ENCODE peak calls at places on chromosomes 11 and 22, in ten cellular contexts. E is stromal cell of bone marrow; L is mucosa of descending colon; T is tibial nerve; I is CD8-positive, alpha-beta memory T cell; J is CD4-positive, alpha-beta T cell; Y is activated T-cell treated with anti-CD3 and anti-CD28 coated beads for 1 hour; M is stimulated activated CD4-positive, alpha-beta T cell treated with anti-CD3 and anti-CD28 coated beads, Interleukin-12 subunit alpha, Interleukin-12 subunit beta, amount 100 ng/mL, for 4 hours; N is stimulated activated CD8-positive, alpha-beta memory T cell treated with anti-CD3 and anti-CD28 coated beads, Interleukin-12 subunit alpha, Interleukin-12 subunit beta, amount 100 ng/mL, for 1 hour; C is renal cortical epithelial cell. V is an unnamed sample.

GRCh38 chr11:1335811-1336761 is 26.7 kb upstream of the TOLLIP start:
- DNase-seq in E (peak), N (peak), C (peak), L (peak), T (peak), J (peak), Y (peak), M (peak), I (peak), V (peak)

GRCh38 chr11:62922189-62922589 is 1.0 kb upstream of the CHRM1 start:
- DNase-seq in L (no peak), C (no peak), I (no peak), Y (no peak), E (no peak), N (no peak), J (no peak), T (no peak), M (no peak), V (no peak)

GRCh38 chr11:57896641-57897145 is 127.0 kb upstream of the OR9Q1 start:
- DNase-seq in J (no peak), M (no peak), T (no peak), Y (no peak), I (no peak), C (peak), E (no peak), N (no peak), L (no peak), V (no peak)

GRCh38 chr11:78045851-78046485 is 17.7 kb upstream of the THRSP start:
- DNase-seq in N (peak), J (peak), M (peak), I (peak), T (peak), C (no peak), Y (peak), E (peak), L (peak), V (peak)

GRCh38 chr11:78420255-78420764 is 2.7 kb upstream of the GAB2 start:
- DNase-seq in N (peak), I (peak), Y (peak), E (peak), J (peak), T (peak), C (peak), M (peak), L (peak), V (peak)

GRCh38 chr22:25098445-25099081 is 101.1 kb upstream of the CRYBB3 start:
- DNase-seq in I (no peak), J (no peak), Y (no peak), M (no peak), C (no peak), L (no peak), N (no peak), T (no peak), E (no peak), V (no peak)

GRCh38 chr11:130582994-130583393 is 134.5 kb downstream of the ADAMTS15 start:
- DNase-seq in C (peak), Y (no peak), N (no peak), M (no peak), T (no peak), I (no peak), J (no peak), E (no peak), L (no peak), V (no peak)

GRCh38 chr11:121478895-121479281 is 26.1 kb upstream of the SORL1-AS1 start:
- DNase-seq in M (no peak), N (no peak), L (no peak), T (no peak), C (no peak), J (no peak), Y (no peak), E (no peak), I (no peak), V (no peak)

GRCh38 chr11:64000026-64000739 is 13.9 kb downstream of the OTUB1 start:
- DNase-seq in T (peak), E (peak), I (peak), M (peak), J (peak), C (no peak), N (peak), L (peak), Y (peak), V (peak)

GRCh38 chr11:43504316-43504950 is 145.7 kb downstream of the TTC17 start:
- DNase-seq in E (no peak), M (no peak), C (peak), T (no peak), J (no peak), I (no peak), N (no peak), L (no peak), Y (no peak), V (no peak)

GRCh38 chr11:12270817-12271216 is 106.6 kb upstream of the PARVA start:
- DNase-seq in N (no peak), M (no peak), T (no peak), E (no peak), C (no peak), L (no peak), Y (no peak), I (no peak), J (no peak), V (no peak)

GRCh38 chr11:67668191-67668551 is 6.3 kb downstream of the ALDH3B2 start:
- DNase-seq in C (no peak), E (no peak), N (no peak), M (no peak), I (no peak), T (no peak), J (no peak), L (no peak), Y (no peak), V (peak)

GRCh38 chr11:121328213-121328966 is 35.8 kb downstream of the SC5D start:
- DNase-seq in T (no peak), I (no peak), J (peak), C (no peak), E (no peak), M (peak), Y (no peak), L (no peak), N (peak), V (no peak)

GRCh38 chr11:84691830-84692229 is 935.3 kb downstream of the DLG2 start:
- DNase-seq in I (no peak), C (peak), N (no peak), Y (no peak), E (no peak), J (no peak), L (no peak), M (no peak), T (no peak), V (no peak)

GRCh38 chr22:22355233-22355834 is 110.7 kb downstream of the VPREB1 start:
- DNase-seq in E (no peak), M (no peak), T (no peak), J (no peak), L (no peak), N (no peak), C (no peak), Y (no peak), I (no peak), V (no peak)

GRCh38 chr11:16346975-16347374 is 9.4 kb downstream of the SOX6 start:
- DNase-seq in M (no peak), E (no peak), I (no peak), C (peak), J (no peak), T (no peak), N (no peak), Y (no peak), L (no peak), V (no peak)

GRCh38 chr11:122439911-122440782 is 215.4 kb upstream of the UBASH3B start:
- DNase-seq in T (no peak), M (no peak), L (no peak), N (no peak), E (peak), I (no peak), Y (no peak), J (no peak), C (peak), V (no peak)

GRCh38 chr11:90204832-90205646 is 17.8 kb downstream of the CHORDC1 start:
- DNase-seq in T (no peak), M (no peak), C (peak), L (no peak), E (peak), J (no peak), I (no peak), Y (no peak), N (no peak), V (no peak)

GRCh38 chr11:68772936-68773335 is 21.6 kb upstream of the TESMIN start:
- DNase-seq in T (no peak), L (no peak), J (no peak), M (no peak), Y (no peak), C (no peak), E (no peak), N (no peak), I (peak), V (no peak)

GRCh38 chr22:46417769-46418168 is 82.3 kb downstream of the TRMU start:
- DNase-seq in C (no peak), J (no peak), E (no peak), L (no peak), N (no peak), Y (no peak), M (no peak), T (no peak), I (no peak), V (no peak)

GRCh38 chr11:63919267-63920125 is 2.5 kb upstream of the RCOR2 start:
- DNase-seq in Y (no peak), T (no peak), L (peak), M (no peak), E (no peak), C (no peak), J (no peak), N (no peak), I (no peak), V (peak)

GRCh38 chr11:68206211-68206610 is 6.9 kb downstream of the KMT5B start:
- DNase-seq in T (no peak), L (no peak), C (peak), E (peak), J (no peak), Y (no peak), I (no peak), M (no peak), N (no peak), V (no peak)

GRCh38 chr11:28400236-28401100 is 292.3 kb downstream of the METTL15 start:
- DNase-seq in T (no peak), J (no peak), E (no peak), M (no peak), Y (no peak), I (no peak), C (peak), N (no peak), L (no peak), V (no peak)

GRCh38 chr11:22807855-22808558 is 21.6 kb downstream of the SVIP start:
- DNase-seq in N (no peak), L (no peak), J (no peak), E (no peak), T (no peak), Y (no peak), I (no peak), C (no peak), M (no peak), V (no peak)

GRCh38 chr11:69636512-69636866 is 4.5 kb upstream of the CCND1 start:
- DNase-seq in C (peak), M (no peak), I (peak), L (peak), Y (no peak), J (no peak), T (no peak), E (peak), N (no peak), V (peak)

GRCh38 chr11:94058630-94059029 is 37.5 kb downstream of the HEPHL1 start:
- DNase-seq in J (no peak), T (no peak), E (no peak), N (no peak), M (no peak), Y (no peak), C (no peak), I (no peak), L (no peak), V (no peak)

GRCh38 chr11:72354356-72355115 is 79.8 kb downstream of the CLPB start:
- DNase-seq in C (peak), E (no peak), I (no peak), M (no peak), T (no peak), J (no peak), L (no peak), Y (no peak), N (no peak), V (no peak)

GRCh38 chr11:126339866-126340434 is 15.5 kb upstream of the ST3GAL4 start:
- DNase-seq in J (no peak), L (peak), I (no peak), C (peak), N (no peak), M (no peak), Y (no peak), E (no peak), T (peak), V (peak)

GRCh38 chr22:23836692-23837495 is 1.9 kb downstream of the DERL3 start:
- DNase-seq in M (no peak), I (no peak), C (no peak), N (no peak), L (peak), T (no peak), Y (no peak), J (no peak), E (no peak), V (no peak)

GRCh38 chr11:96342971-96343711 is at the start of gene MAML2:
- DNase-seq in C (peak), L (peak), Y (peak), T (peak), I (peak), N (peak), E (peak), J (peak), M (peak), V (peak)